ENCODE peak calls at places on chromosomes 13 and 19, in six cellular contexts. P is upper lobe of left lung, L is uterus, G is psoas muscle, U is adrenal gland, D is pancreas. N is an unnamed sample.
A peak's percentile ranks its signal among the peaks of the same experiment; 100 is the strongest.

GRCh38 chr13:102291587-102292218 is 110.1 kb downstream of the FGF14 start:
- DNase-seq in P (no peak), L (no peak), G (no peak), U (no peak), D (no peak), N (no peak)

GRCh38 chr19:55406869-55407624 is 541 bp downstream of the UBE2S start:
- DNase-seq in P (no peak), L (no peak), G (peak; percentile 40), U (peak; percentile 37), D (peak; percentile 73), N (no peak)

GRCh38 chr13:51892657-51893056 is 30.9 kb downstream of the CCDC70 start:
- DNase-seq in P (no peak), L (no peak), G (no peak), U (no peak), D (no peak), N (no peak)

GRCh38 chr19:11018179-11018578 is 57.3 kb downstream of the SMARCA4 start:
- DNase-seq in P (peak; percentile 54), L (peak; percentile 56), G (no peak), U (no peak), D (no peak), N (no peak)

GRCh38 chr19:18743281-18743825 is 47.8 kb downstream of the COMP start:
- DNase-seq in P (peak; percentile 89), L (peak; percentile 74), G (no peak), U (peak; percentile 67), D (peak; percentile 74), N (peak; percentile 84)

GRCh38 chr19:40219721-40220276 is 1.6 kb upstream of the TTC9B start:
- DNase-seq in P (no peak), L (no peak), G (no peak), U (peak; percentile 56), D (no peak), N (no peak)

GRCh38 chr19:56111601-56112312 is 9.3 kb downstream of the ZNF787 start:
- DNase-seq in P (peak; percentile 69), L (no peak), G (peak; percentile 45), U (peak; percentile 68), D (peak; percentile 63), N (peak; percentile 78)

GRCh38 chr13:103703246-103703645 is 637.0 kb upstream of the SLC10A2 start:
- DNase-seq in P (no peak), L (no peak), G (no peak), U (no peak), D (no peak), N (no peak)

GRCh38 chr13:102892504-102892903 is 46.7 kb downstream of the ERCC5 start:
- DNase-seq in P (no peak), L (no peak), G (no peak), U (no peak), D (no peak), N (no peak)

GRCh38 chr19:18416778-18417249 is 2.4 kb upstream of the SSBP4 start:
- DNase-seq in P (peak; percentile 95), L (peak; percentile 95), G (peak; percentile 90), U (peak; percentile 80), D (peak; percentile 85), N (peak; percentile 95)

GRCh38 chr19:57056972-57057371 is 62.8 kb upstream of the USP29 start:
- DNase-seq in P (no peak), L (peak; percentile 75), G (peak; percentile 29), U (peak; percentile 83), D (no peak), N (peak; percentile 6)

GRCh38 chr13:39531646-39532045 is 71.3 kb downstream of the LHFPL6 start:
- DNase-seq in P (no peak), L (no peak), G (no peak), U (no peak), D (no peak), N (no peak)

GRCh38 chr19:50268046-50268445 is 61.1 kb downstream of the KCNC3 start:
- DNase-seq in P (peak; percentile 66), L (no peak), G (no peak), U (no peak), D (no peak), N (no peak)

GRCh38 chr19:48910803-48911202 is 10.7 kb downstream of the NUCB1 start:
- DNase-seq in P (no peak), L (no peak), G (no peak), U (no peak), D (no peak), N (no peak)
- H3K4me3 ChIP-seq in P (no peak overlapping the region), L (no peak overlapping the region), G (no peak overlapping the region), U (no peak overlapping the region), D (no peak overlapping the region), N (no peak overlapping the region)

GRCh38 chr13:29934531-29935308 is 84.3 kb upstream of the UBL3 start:
- DNase-seq in P (no peak), L (no peak), G (no peak), U (no peak), D (no peak), N (no peak)
- TF ChIP-seq CTCF in P (no peak), L (no peak), G (no peak), U (no peak), D (no peak), N (no peak)

DNA sequence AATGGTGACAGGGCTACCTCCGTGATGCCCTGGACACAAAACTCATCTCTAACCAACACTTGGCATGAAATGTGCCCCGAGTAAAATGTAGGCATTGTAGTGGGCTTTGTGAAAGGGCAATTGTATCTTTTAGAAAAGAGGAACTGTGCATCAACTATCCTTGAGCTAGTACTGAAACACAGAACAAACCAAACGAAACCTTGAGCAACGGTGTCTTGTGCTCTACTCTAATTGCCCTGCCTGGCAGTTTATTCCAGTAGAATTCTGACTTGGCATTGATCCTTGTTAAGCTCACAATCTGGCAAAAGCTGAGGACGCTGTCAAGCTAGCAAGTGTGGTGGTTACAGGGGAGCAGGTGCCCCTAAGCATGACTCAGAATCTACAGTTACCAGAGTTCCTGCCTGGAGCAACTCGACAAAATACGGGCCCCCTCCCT is 707.1 kb upstream of the SPRY2 start:
- DNase-seq in P (no peak), L (no peak), G (no peak), U (no peak), D (no peak), N (no peak)
- H3K4me3 ChIP-seq in P (no peak overlapping the region), L (no peak overlapping the region), G (no peak overlapping the region), U (no peak overlapping the region), D (no peak overlapping the region), N (no peak overlapping the region)

GRCh38 chr19:2719910-2720776 is 1.0 kb downstream of the DIRAS1 start:
- DNase-seq in P (no peak), L (no peak), G (no peak), U (no peak), D (peak; percentile 62), N (no peak)
- TF ChIP-seq CTCF in P (no peak), L (no peak), G (no peak), U (no peak), D (no peak), N (no peak)

DNA sequence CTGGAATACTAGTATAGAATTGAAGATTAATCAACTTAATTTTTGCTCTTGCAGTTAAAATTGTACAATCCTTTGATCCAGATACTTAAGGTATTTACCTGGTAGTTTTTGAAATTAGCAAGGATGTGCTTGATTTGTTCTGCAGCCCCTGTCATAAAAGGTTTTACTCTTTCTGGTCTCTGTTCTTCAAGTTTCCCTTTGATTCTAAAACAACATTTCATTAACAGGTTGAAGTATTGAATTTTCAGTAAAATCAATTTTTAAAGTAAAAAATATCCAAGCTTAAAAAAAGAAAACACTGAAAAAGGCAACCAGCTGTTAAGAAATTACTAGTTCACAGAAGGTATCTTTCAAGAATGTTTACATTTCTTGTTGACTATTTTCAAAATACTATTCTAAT is 1.6 kb downstream of the TPT1 start:
- DNase-seq in P (no peak), L (no peak), G (no peak), U (no peak), D (no peak), N (no peak)
- H3K4me3 ChIP-seq in P (peak overlapping the region; percentile 71), L (peak overlapping the region; percentile 85), G (peak overlapping the region; percentile 80), U (peak overlapping the region; percentile 92), D (peak overlapping the region; percentile 98), N (peak overlapping the region; percentile 97)

DNA sequence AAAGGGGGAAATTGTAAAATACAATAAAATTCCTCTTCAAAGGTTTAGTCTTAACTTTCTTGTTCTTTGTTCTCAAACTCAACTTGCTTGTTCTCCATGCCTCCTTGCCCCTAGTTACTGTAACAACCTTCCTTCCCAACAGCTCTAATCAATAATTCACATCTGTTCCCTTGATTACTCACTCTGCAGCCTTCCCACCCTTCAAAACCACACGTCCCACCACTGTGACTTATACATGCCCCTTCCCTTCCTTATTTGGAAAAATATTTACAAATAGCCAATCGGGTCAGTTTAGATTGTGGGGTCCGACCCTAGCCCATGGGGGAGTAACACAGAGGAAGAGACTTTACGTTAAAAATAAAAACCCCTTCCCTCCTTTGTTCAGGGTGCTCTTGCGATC is 622 bp upstream of the ZNF93 start:
- DNase-seq in P (no peak), L (no peak), G (no peak), U (no peak), D (no peak), N (no peak)
- TF ChIP-seq CTCF in P (no peak), L (no peak), G (no peak), U (no peak), D (no peak), N (no peak)

DNA sequence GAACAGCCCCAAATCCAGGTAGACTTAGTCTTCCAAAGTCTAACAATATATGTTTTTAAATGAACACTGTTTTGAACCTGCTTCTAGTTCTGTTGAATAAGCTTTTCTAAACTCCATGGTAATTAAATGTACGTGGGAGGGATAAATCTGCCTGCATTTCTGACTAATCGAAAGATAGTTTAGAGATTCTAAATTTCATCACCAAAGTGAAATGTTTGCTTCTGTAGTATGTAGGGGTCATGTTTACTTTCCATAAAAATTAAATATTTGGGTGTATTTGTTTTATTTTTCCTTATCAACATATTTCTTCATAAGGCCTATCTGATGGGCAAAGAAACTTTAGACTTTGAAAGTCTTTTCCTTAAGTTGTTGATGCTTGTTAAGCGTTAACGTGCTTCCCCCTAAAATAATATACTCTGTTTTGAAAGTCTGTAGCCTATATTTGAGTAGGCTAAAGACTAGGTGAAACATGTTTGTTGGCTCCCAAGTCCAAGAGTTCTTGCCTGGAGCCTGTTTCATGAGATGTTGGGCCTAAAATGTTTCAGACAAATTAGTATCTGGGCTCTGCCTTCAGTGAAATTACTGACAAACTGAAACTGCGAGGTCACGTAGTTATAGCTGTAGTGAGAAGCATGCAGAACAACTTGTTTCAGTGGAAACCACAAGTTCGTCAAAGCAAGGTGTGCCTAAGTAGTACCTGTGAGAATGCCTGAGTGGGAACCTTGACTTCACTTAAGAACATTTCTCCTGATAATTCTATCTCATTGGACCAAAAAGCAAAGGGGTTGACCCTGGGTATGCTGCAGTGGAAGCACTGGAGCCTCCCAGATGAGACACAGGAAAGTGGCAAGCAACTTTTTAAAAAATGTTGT is 126.2 kb downstream of the LMO7 start:
- DNase-seq in P (no peak), L (no peak), G (no peak), U (no peak), D (no peak), N (no peak)
- H3K4me3 ChIP-seq in P (peak overlapping the region; percentile 43), L (peak overlapping the region; percentile 26), G (peak overlapping the region; percentile 69), U (peak overlapping the region; percentile 45), D (peak overlapping the region; percentile 5), N (peak overlapping the region; percentile 21)

GRCh38 chr19:262125-262524 is 29.1 kb downstream of the PLPP2 start:
- DNase-seq in P (no peak), L (no peak), G (no peak), U (no peak), D (no peak), N (no peak)
- TF ChIP-seq CTCF in P (no peak), L (no peak), G (no peak), U (no peak), D (no peak), N (no peak)

N was measured in heart left ventricle.